ENCODE peak calls at places on chromosomes 3 and 15, in four cellular contexts. O is kidney epithelial cell, W is fibroblast of the aortic adventitia, T is left lung. Y is an unnamed sample.

GRCh38 chr3:134542287-134542686 is 56.4 kb downstream of the CEP63 start:
- DNase-seq in O (no peak), W (no peak), T (no peak), Y (no peak)

GRCh38 chr15:93087825-93088199 is 1.2 kb downstream of the RGMA start:
- DNase-seq in O (no peak), W (peak), T (no peak), Y (peak)

GRCh38 chr15:77546050-77546501 is 86.6 kb downstream of the LINGO1 start:
- DNase-seq in O (no peak), W (peak), T (no peak), Y (peak)

GRCh38 chr15:25712192-25712960 is 150.8 kb downstream of the ATP10A start:
- DNase-seq in O (no peak), W (no peak), T (no peak), Y (no peak)

GRCh38 chr3:57597240-57597972 is at the start of gene ARF4:
- DNase-seq in O (peak), W (peak), T (peak), Y (peak)

GRCh38 chr15:99169769-99170311 is 65.0 kb downstream of the SYNM start:
- DNase-seq in O (no peak), W (peak), T (no peak), Y (peak)

GRCh38 chr15:39663684-39664083 is 82.8 kb downstream of the THBS1 start:
- DNase-seq in O (no peak), W (peak), T (no peak), Y (peak)

GRCh38 chr3:65083240-65083639 is 395.4 kb upstream of the ADAMTS9 start:
- DNase-seq in O (no peak), W (no peak), T (no peak), Y (no peak)

GRCh38 chr3:101036213-101036618 is 43.0 kb upstream of the ABI3BP start:
- DNase-seq in O (peak), W (peak), T (no peak), Y (peak)

DNA sequence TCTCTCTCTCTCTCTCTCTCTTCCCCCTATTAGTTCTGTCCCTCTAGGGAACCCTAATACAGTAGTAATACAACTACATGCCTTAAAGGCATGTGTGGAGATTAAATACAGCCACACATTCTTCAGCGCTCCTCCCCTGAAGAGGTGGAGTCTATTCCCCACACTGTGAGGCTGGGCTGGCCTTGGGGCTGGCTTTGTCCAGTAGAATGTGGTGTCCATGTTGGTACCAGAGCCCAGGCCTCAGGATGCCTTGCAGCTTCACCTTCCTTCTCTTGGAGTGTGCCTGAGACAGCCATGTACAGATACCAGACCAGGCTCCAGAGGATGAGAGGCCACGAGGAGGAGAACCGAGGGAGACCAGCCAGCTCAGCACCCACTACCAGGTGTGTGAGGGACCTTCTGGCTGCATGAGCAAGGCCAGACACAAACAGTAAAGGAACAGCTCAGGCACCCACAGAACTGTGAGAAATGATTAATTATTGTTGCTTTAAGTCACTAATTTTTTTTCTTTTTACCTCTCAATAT is 10.6 kb downstream of the SLC6A20 start:
- DNase-seq in O (no peak), W (no peak), T (no peak), Y (no peak)
- H3K4me3 ChIP-seq in O (no peak), W (no peak), T (no peak), Y (no peak)

DNA sequence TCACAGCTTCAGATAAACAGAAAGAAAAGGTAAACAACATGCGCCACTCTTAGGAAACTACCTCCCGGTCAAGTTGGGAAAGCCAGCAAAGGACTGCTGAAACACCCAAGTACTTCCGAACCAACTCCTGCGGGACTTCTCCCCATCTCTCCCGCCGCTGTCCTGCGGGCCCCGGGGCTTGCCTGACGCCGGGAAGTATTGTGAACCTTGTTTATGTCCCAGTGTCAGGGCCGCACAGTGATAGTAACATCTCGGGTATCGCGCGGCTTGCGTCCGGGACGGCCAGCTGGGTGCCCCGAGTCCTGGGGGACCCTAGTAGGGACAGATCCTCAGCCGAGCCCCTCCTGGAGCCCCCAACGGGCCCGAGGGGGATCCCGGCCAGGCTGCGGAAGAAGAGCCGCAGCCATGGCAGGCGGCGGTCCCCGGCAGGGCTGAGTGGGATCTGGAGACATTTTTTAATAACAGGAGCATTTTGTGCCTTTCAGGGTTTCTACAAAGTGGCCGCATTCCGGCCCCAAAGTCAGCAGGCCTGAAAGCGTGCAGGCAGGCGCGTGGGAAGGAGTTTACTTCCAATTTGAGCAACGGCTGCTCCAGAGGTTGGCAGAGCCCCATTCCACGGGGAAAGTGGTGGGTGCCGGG is 718 bp downstream of the CLPX start:
- DNase-seq in O (no peak), W (peak), T (peak), Y (peak)
- H3K4me3 ChIP-seq in O (peak), W (peak), T (peak), Y (peak)

GRCh38 chr3:179189764-179190163 is 41.6 kb downstream of the PIK3CA start:
- DNase-seq in O (no peak), W (peak), T (no peak), Y (peak)
- H3K4me3 ChIP-seq in O (no peak), W (no peak), T (no peak), Y (no peak)

GRCh38 chr3:197736010-197736490 is 654 bp downstream of the RUBCN start:
- DNase-seq in O (no peak), W (no peak), T (no peak), Y (no peak)

GRCh38 chr3:197737319-197737649 is 580 bp upstream of the RUBCN start:
- DNase-seq in O (no peak), W (no peak), T (no peak), Y (no peak)

GRCh38 chr3:197736491-197737318 is at the start of gene RUBCN:
- DNase-seq in O (peak), W (peak), T (peak), Y (peak)

GRCh38 chr3:197734667-197735318 is 1.9 kb downstream of the RUBCN start:
- DNase-seq in O (no peak), W (no peak), T (no peak), Y (no peak)

GRCh38 chr3:197737749-197738462 is 1.2 kb upstream of the RUBCN start:
- DNase-seq in O (no peak), W (no peak), T (no peak), Y (no peak)
- H3K4me3 ChIP-seq in O (peak), W (peak), T (peak), Y (peak)

GRCh38 chr3:177359601-177360357 is 162.5 kb upstream of the TBL1XR1 start:
- DNase-seq in O (peak), W (peak), T (peak), Y (peak)

GRCh38 chr3:177356113-177356512 is 158.8 kb upstream of the TBL1XR1 start:
- DNase-seq in O (no peak), W (no peak), T (no peak), Y (no peak)

GRCh38 chr3:177358085-177358967 is 161.0 kb upstream of the TBL1XR1 start:
- DNase-seq in O (no peak), W (peak), T (peak), Y (peak)

GRCh38 chr3:177358968-177359600 is 161.8 kb upstream of the TBL1XR1 start:
- DNase-seq in O (no peak), W (peak), T (peak), Y (peak)

GRCh38 chr3:177357352-177358084 is 160.2 kb upstream of the TBL1XR1 start:
- DNase-seq in O (peak), W (peak), T (no peak), Y (peak)
- H3K4me3 ChIP-seq in O (no peak), W (peak), T (peak), Y (peak)

GRCh38 chr15:61687651-61688050 is 372.6 kb downstream of the VPS13C start:
- DNase-seq in O (no peak), W (no peak), T (no peak), Y (no peak)
- H3K4me3 ChIP-seq in O (no peak), W (no peak), T (no peak), Y (no peak)

GRCh38 chr3:186414735-186415419 is 52.8 kb upstream of the DGKG start:
- DNase-seq in O (no peak), W (peak), T (no peak), Y (peak)
- H3K4me3 ChIP-seq in O (no peak), W (no peak), T (no peak), Y (no peak)

DNA sequence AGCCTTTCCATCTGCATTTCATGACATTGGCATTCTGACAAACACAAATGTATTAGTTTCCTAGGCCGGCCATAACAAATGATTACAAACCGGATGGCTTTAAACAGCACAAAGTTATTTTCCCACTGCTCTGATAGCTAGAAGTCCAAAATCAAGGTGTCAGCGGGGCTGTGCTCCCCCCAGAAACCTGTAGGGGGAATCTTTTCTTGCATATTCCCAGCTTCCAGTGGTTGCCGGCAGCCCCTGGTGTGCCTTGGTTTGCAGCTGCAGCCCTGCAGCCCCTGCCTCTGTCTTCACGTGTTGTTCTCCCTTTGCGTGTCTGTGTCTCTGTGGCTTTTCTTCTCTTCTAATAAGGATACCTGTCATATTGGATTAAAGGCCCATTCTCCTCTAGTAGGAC is 79.0 kb upstream of the CDV3 start:
- DNase-seq in O (no peak), W (peak), T (no peak), Y (peak)
- H3K4me3 ChIP-seq in O (no peak), W (no peak), T (no peak), Y (no peak)

DNA sequence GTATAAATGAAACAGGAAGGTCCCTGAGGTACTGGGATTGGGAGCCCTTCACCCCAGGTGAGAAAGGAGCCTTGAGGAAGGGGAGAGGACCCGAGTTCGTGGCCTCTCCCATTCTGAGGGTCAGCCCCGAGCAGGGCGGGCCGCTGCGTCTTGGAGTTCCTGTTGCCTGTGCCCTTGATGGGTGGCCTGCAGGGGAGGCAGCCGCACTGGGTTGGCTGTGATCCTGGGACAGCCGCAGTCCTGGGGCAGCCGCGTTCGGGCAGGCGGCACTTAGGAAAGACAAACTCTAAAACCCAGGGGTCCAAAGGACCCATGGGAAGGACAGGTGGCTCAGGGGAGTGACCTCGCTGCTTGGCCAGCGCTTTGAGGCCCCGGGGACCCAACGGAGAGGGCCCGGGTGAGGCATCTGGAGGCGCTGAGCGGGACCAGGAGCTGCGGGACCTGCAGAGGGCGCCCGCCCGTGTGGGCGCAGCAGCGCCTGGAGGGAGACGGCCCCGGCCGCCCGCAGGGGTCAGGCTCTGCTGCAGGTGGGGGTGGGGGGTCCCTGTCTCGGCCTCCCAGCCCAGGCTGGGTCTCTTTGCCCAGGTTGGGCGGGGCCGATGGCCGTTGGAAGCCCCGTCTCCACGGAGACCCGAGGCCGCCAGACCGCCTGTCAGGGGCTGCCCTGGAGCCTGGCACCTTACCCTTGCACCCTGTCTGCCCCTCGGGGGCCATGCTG is 65.1 kb downstream of the HMCES start:
- DNase-seq in O (no peak), W (peak), T (no peak), Y (peak)
- H3K4me3 ChIP-seq in O (peak), W (no peak), T (no peak), Y (peak)

GRCh38 chr3:119356646-119357045 is 62.5 kb downstream of the ARHGAP31 start:
- DNase-seq in O (no peak), W (no peak), T (no peak), Y (peak)
- H3K4me3 ChIP-seq in O (no peak), W (no peak), T (no peak), Y (no peak)